ENCODE peak calls at places on chromosomes 11 and 22, in five cellular contexts. C, F, N, S and J are unnamed samples.

GRCh38 chr11:1341928-1342524 is 32.6 kb upstream of the TOLLIP start:
- DNase-seq in C (no peak), F (no peak), N (no peak), S (no peak), J (no peak)

GRCh38 chr22:41885116-41885515 is 29.8 kb downstream of the SHISA8 start:
- DNase-seq in C (no peak), F (no peak), N (no peak), S (no peak), J (no peak)

GRCh38 chr11:111393585-111393984 is 14.5 kb upstream of the POU2AF1 start:
- DNase-seq in C (no peak), F (no peak), N (no peak), S (no peak), J (no peak)

GRCh38 chr22:47060718-47061117 is 298.3 kb downstream of the TBC1D22A start:
- DNase-seq in C (no peak), F (no peak), N (no peak), S (no peak), J (no peak)

GRCh38 chr22:50034126-50035081 is 21.8 kb upstream of the IL17REL start:
- DNase-seq in C (no peak), F (no peak), N (no peak), S (no peak), J (peak)

GRCh38 chr11:116275634-116276033 is 497.2 kb downstream of the BUD13 start:
- DNase-seq in C (no peak), F (no peak), N (no peak), S (no peak), J (no peak)

GRCh38 chr11:17734986-17735822 is 623 bp downstream of the KCNC1 start:
- DNase-seq in C (peak), F (peak), N (no peak), S (no peak), J (peak)

GRCh38 chr22:23404689-23405365 is 175.3 kb downstream of the IGLL1 start:
- DNase-seq in C (no peak), F (no peak), N (no peak), S (no peak), J (peak)

GRCh38 chr11:34012734-34013133 is 38.8 kb upstream of the CAPRIN1 start:
- DNase-seq in C (no peak), F (no peak), N (no peak), S (no peak), J (no peak)

GRCh38 chr11:62614275-62614674 is 1.2 kb downstream of the ROM1 start:
- DNase-seq in C (peak), F (no peak), N (peak), S (peak), J (no peak)

GRCh38 chr11:107695446-107695845 is 16.4 kb downstream of the SLN start:
- DNase-seq in C (no peak), F (no peak), N (no peak), S (no peak), J (no peak)